ENCODE peak calls at places on chromosomes 13 and 19, in four cellular contexts. J, V, T and P are unnamed samples. For H3K4me1, the result is how much of the 10 kb centered on the place peaks cover.

GRCh38 chr13:73684286-73684685 is 449.9 kb downstream of the KLF12 start:
- DNase-seq in J (no peak), V (no peak), T (no peak), P (no peak)

GRCh38 chr19:48511800-48512503 is at the start of gene LMTK3:
- DNase-seq in J (no peak), V (peak), T (peak), P (peak)

GRCh38 chr19:35455616-35456201 is 7.7 kb downstream of the FFAR2 start:
- DNase-seq in J (no peak), V (no peak), T (no peak), P (no peak)

GRCh38 chr19:55703790-55704215 is 28.8 kb downstream of the EPN1 start:
- DNase-seq in J (no peak), V (no peak), T (no peak), P (peak)

GRCh38 chr19:13796301-13797057 is 1.2 kb downstream of the ZSWIM4 start:
- DNase-seq in J (no peak), V (peak), T (peak), P (peak)

GRCh38 chr13:47463726-47464125 is 537.3 kb downstream of the SUCLA2 start:
- DNase-seq in J (no peak), V (peak), T (peak), P (peak)

GRCh38 chr19:42111811-42112210 is 20.4 kb downstream of the POU2F2 start:
- DNase-seq in J (no peak), V (peak), T (peak), P (no peak)

GRCh38 chr13:38965281-38965680 is 25.4 kb downstream of the STOML3 start:
- DNase-seq in J (no peak), V (no peak), T (no peak), P (no peak)

GRCh38 chr19:5943623-5944022 is 29.6 kb downstream of the CAPS start:
- DNase-seq in J (no peak), V (peak), T (peak), P (no peak)

GRCh38 chr13:99971576-99972189 is at the start of gene ZIC5:
- DNase-seq in J (peak), V (no peak), T (no peak), P (peak)

GRCh38 chr13:58852076-58852475 is 1220.5 kb downstream of the PCDH17 start:
- DNase-seq in J (no peak), V (no peak), T (peak), P (no peak)

GRCh38 chr19:33804021-33804799 is 7.5 kb downstream of the KCTD15 start:
- DNase-seq in J (no peak), V (peak), T (no peak), P (no peak)

GRCh38 chr19:47826800-47827199 is 5.1 kb downstream of the CRX start:
- DNase-seq in J (no peak), V (no peak), T (no peak), P (no peak)

GRCh38 chr19:51448011-51448744 is 10.1 kb downstream of the SIGLEC8 start:
- DNase-seq in J (no peak), V (no peak), T (no peak), P (no peak)

GRCh38 chr13:105914637-105915036 is 620.8 kb downstream of the EFNB2 start:
- DNase-seq in J (no peak), V (peak), T (peak), P (no peak)

GRCh38 chr19:18541992-18542935 is 1.1 kb downstream of the FKBP8 start:
- DNase-seq in J (no peak), V (no peak), T (no peak), P (no peak)

GRCh38 chr19:18542936-18543813 is at the start of gene FKBP8:
- DNase-seq in J (peak), V (peak), T (peak), P (peak)

GRCh38 chr19:18539372-18539771 is 4.0 kb downstream of the FKBP8 start:
- DNase-seq in J (no peak), V (no peak), T (no peak), P (no peak)

GRCh38 chr19:18541258-18541991 is 1.9 kb downstream of the FKBP8 start:
- DNase-seq in J (no peak), V (no peak), T (peak), P (no peak)

GRCh38 chr19:18543814-18544475 is 572 bp upstream of the FKBP8 start:
- DNase-seq in J (peak), V (peak), T (peak), P (peak)
- H2AK5ac ChIP-seq in J (peak), V (peak), T (no peak), P (no peak)

DNA sequence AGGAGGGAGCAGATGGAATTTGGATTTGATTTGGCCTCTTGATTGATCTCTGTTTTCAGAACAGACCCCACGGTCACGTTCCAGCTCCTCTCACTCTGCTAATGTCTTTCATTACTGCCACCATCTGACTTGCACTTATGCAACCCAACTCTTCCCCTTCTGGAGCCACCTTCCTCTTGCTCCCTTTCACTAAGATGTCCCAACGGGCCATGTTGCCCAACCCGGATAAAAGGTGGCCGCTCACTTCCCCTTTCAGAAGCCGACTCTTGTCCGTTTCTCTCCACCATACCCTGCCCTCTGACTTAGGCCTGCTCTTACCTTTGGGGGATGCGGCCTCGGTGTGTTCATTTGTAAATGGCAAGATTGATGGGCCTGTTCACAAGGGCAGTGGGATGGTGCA is 27.4 kb upstream of the CYP4F8 start:
- DNase-seq in J (no peak), V (no peak), T (no peak), P (no peak)
- H3K4me1 ChIP-seq in J (under half), V (under half), T (under half), P (under half)

DNA sequence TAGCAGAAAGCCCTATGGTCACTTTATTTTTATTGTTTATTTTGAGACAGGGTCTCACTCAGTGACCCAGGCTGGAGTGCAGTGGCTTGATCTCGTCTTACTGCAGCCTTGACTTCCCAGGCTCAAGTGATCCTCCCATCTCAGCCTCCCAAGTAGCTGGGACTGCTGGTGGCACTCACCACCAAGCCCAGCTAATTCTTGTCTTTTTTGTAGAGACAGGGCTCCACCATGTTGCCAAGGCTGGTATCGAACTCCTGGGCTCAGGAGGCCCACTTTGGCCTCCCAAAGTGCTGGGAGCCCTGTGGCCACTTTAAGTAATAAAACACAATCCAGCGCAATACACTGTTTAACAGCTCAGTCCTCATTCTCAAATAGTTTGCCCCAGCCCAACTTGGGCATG is 69.3 kb downstream of the NUFIP1 start:
- DNase-seq in J (no peak), V (no peak), T (no peak), P (no peak)
- H3K27ac ChIP-seq in J (no peak), V (no peak), T (no peak), P (no peak)

DNA sequence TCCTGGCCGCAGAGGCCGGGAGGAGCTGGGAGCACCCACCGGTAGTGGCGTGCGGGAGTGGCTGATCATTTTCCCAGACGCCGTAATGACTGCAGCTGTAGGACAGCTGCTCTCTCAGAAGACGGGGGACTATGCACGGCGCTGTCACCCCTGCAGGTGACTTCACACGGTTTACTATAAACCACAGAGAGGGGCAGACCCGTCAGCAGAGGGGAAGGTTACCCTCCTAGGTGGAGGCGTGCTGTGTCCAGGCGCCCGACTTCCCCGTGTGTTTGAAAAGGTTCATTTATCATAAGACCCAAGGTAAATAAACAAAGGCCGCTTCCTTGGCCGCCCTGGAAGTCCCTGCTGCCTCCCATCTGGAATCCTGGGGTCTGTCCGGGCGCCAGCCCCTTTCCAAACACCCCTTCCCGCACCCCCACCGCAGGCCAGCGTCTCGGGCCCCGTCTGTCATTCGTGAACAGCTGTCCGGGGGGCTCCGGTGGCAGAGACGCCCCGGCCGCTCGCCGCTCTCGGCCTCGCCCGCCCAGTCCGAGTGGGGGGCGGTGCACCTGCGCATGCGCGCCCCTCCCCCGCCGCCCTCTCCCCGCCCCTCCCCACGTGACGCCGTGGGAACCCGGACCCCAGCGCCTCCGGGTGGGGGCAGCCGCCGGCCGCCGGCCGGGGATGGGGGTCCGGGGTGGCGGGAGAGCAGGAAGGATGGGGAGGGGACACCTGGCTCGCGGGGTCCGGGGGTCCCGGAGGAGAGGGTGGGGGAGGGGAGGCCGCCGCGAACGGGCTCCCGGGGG is 915 bp downstream of the SHC2 start:
- DNase-seq in J (peak), V (peak), T (peak), P (peak)
- H2AK5ac ChIP-seq in J (peak), V (peak), T (no peak), P (no peak)

GRCh38 chr19:15313649-15314279 is 18.6 kb downstream of the BRD4 start:
- DNase-seq in J (no peak), V (no peak), T (no peak), P (no peak)
- H3K4me1 ChIP-seq in J (under half), V (under half), T (under half), P (under half)

GRCh38 chr19:4780860-4781259 is 10.7 kb upstream of the FEM1A start:
- DNase-seq in J (no peak), V (no peak), T (no peak), P (no peak)

GRCh38 chr19:4776436-4777205 is 14.9 kb upstream of the FEM1A start:
- DNase-seq in J (no peak), V (no peak), T (no peak), P (peak)

DNA sequence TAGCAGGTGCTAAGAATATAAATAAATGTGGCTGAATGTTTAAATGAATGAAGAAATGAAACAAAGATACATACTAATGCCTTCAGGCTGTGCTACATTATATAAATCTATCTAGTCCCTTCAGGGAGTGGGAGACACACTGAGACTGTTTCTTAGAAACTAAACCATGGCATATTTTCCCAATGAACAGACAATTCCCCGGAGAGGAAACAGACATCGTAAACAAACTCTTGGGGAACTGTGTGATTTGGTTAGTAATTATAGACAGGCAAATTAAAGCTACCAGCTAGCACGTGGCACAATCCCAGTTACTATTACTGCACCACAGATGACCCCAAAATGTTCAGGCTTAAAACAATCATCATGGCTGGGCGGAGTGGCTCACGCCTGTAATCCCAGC is 9.7 kb upstream of the FEM1A start:
- DNase-seq in J (no peak), V (no peak), T (peak), P (no peak)
- H3K27ac ChIP-seq in J (no peak), V (no peak), T (no peak), P (no peak)

GRCh38 chr19:45693168-45693788 is 812 bp downstream of the QPCTL start:
- DNase-seq in J (no peak), V (peak), T (peak), P (peak)
- H2AK5ac ChIP-seq in J (no peak), V (no peak), T (no peak), P (no peak)

GRCh38 chr13:33259296-33259695 is 26.3 kb downstream of the STARD13 start:
- DNase-seq in J (no peak), V (no peak), T (no peak), P (peak)

GRCh38 chr13:33256148-33256547 is 29.4 kb downstream of the STARD13 start:
- DNase-seq in J (no peak), V (no peak), T (no peak), P (no peak)

GRCh38 chr13:33260168-33261098 is 25.1 kb downstream of the STARD13 start:
- DNase-seq in J (no peak), V (peak), T (no peak), P (no peak)

GRCh38 chr13:33257786-33258185 is 27.8 kb downstream of the STARD13 start:
- DNase-seq in J (no peak), V (no peak), T (no peak), P (no peak)

GRCh38 chr13:33258437-33259193 is 26.9 kb downstream of the STARD13 start:
- DNase-seq in J (no peak), V (peak), T (peak), P (no peak)
- H3K4me1 ChIP-seq in J (under half), V (under half), T (under half), P (under half)

DNA sequence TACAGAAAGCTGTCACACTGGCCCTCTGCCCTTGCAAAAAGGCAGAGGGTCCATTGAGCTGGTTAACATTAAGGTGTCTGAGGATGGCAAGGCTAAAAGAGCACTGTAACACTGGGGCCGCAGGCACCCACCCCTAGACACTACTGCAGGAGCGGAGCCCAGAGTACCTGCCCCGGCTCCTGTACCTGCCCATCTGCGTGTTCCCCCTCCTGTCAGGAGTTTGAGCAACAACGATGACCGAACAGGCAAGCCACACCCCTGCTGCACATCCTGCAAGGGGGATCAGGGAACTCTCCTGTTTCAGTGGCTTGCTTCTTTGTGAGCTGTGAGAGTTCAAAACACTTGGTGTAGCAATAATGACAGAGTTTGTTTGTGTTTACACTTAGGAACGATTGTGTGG is 117.4 kb upstream of the STARD13 start:
- DNase-seq in J (no peak), V (no peak), T (no peak), P (no peak)
- H3K27ac ChIP-seq in J (no peak), V (no peak), T (no peak), P (no peak)

GRCh38 chr19:39160889-39161672 is 35.5 kb downstream of the PAK4 start:
- DNase-seq in J (no peak), V (peak), T (peak), P (no peak)
- H2AK5ac ChIP-seq in J (peak), V (no peak), T (no peak), P (no peak)